ENCODE peak calls at places on chromosomes 12 and 14, in five cellular contexts. S is heart right ventricle; Z is stimulated activated CD4-positive, alpha-beta T cell treated with anti-CD3 and anti-CD28 coated beads, Interleukin-12 subunit alpha, Interleukin-12 subunit beta, amount 100 ng/mL, for 48 hours; D is dorsolateral prefrontal cortex; A is NCI-H748 treated with DMSO at 0.1 percent for 48 hours. V is an unnamed sample.

GRCh38 chr12:92593734-92594402 is 108.9 kb upstream of the PLEKHG7 start:
- DNase-seq in S (peak; percentile 14), Z (peak; percentile 48), D (no peak), A (no peak), V (peak; percentile 52)

GRCh38 chr12:96710127-96710745 is 196.8 kb upstream of the NEDD1 start:
- DNase-seq in S (no peak), Z (no peak), D (no peak), A (peak; percentile 22), V (no peak)

GRCh38 chr12:40325349-40325960 is 100.7 kb downstream of the LRRK2 start:
- DNase-seq in S (no peak), Z (no peak), D (peak; percentile 7), A (peak; percentile 72), V (peak; percentile 6)

GRCh38 chr12:60616400-60616799 is 1020.6 kb downstream of the SLC16A7 start:
- DNase-seq in S (no peak), Z (no peak), D (no peak), A (no peak), V (no peak)

GRCh38 chr12:56461235-56462159 is 6.9 kb upstream of the SPRYD4 start:
- DNase-seq in S (no peak), Z (no peak), D (no peak), A (no peak), V (no peak)

GRCh38 chr12:54329756-54330155 is 4.8 kb downstream of the COPZ1 start:
- DNase-seq in S (no peak), Z (no peak), D (no peak), A (no peak), V (no peak)

GRCh38 chr12:102249073-102249854 is 51.6 kb upstream of the PMCH start:
- DNase-seq in S (no peak), Z (no peak), D (no peak), A (no peak), V (no peak)

GRCh38 chr14:99685061-99685995 is 1.2 kb downstream of the CYP46A1 start:
- DNase-seq in S (no peak), Z (no peak), D (no peak), A (no peak), V (no peak)

GRCh38 chr12:30970559-30971202 is 44.1 kb downstream of the TSPAN11 start:
- DNase-seq in S (peak; percentile 31), Z (no peak), D (no peak), A (no peak), V (no peak)